ENCODE peak calls at places on chromosomes 4 and X, in eight cellular contexts. P, W, I, C, G, F, N and J are unnamed samples. For H3K9me3, the result is how much of the 10 kb centered on the place peaks cover.

GRCh38 chrX:10828640-10829039 is 208.3 kb upstream of the MID1 start:
- DNase-seq in W (no peak), G (no peak), P (no peak), N (no peak), C (no peak), F (no peak), I (no peak), J (no peak)

GRCh38 chr4:153335665-153336064 is 8.8 kb upstream of the MND1 start:
- DNase-seq in W (no peak), N (no peak), C (no peak), G (peak), P (no peak), I (no peak), F (no peak), J (no peak)

GRCh38 chr4:24175707-24176106 is 285.9 kb upstream of the PPARGC1A start:
- DNase-seq in G (no peak), P (no peak), F (no peak), C (no peak), I (no peak), W (no peak), N (no peak), J (no peak)

GRCh38 chr4:76800902-76801301 is 97.0 kb downstream of the SOWAHB start:
- DNase-seq in N (no peak), P (no peak), W (no peak), G (no peak), C (no peak), F (no peak), I (no peak), J (no peak)

GRCh38 chrX:14753436-14753835 is 119.4 kb downstream of the FANCB start:
- DNase-seq in P (no peak), G (no peak), W (no peak), C (no peak), F (no peak), I (no peak), N (no peak), J (no peak)

GRCh38 chr4:145883173-145883572 is 55.5 kb downstream of the ZNF827 start:
- DNase-seq in C (no peak), P (no peak), F (no peak), N (no peak), I (no peak), W (no peak), G (no peak), J (no peak)

GRCh38 chr4:125689839-125690238 is 375.1 kb downstream of the FAT4 start:
- DNase-seq in F (no peak), C (no peak), P (no peak), N (no peak), W (no peak), G (no peak), I (no peak), J (no peak)

GRCh38 chr4:91567594-91567993 is 736.2 kb upstream of the GRID2 start:
- DNase-seq in N (no peak), C (no peak), F (no peak), W (no peak), I (no peak), P (no peak), G (no peak), J (no peak)

GRCh38 chr4:77310931-77311330 is 153.9 kb downstream of the CCNG2 start:
- DNase-seq in I (no peak), C (no peak), P (no peak), F (no peak), N (no peak), W (no peak), G (no peak), J (no peak)

GRCh38 chr4:65083076-65083475 is 587.2 kb downstream of the EPHA5 start:
- DNase-seq in C (peak), G (no peak), W (no peak), P (no peak), N (no peak), F (no peak), I (no peak), J (no peak)

GRCh38 chrX:123424546-123424945 is 240.5 kb downstream of the GRIA3 start:
- DNase-seq in C (no peak), F (peak), N (no peak), P (no peak), G (peak), I (no peak), W (no peak), J (no peak)

DNA sequence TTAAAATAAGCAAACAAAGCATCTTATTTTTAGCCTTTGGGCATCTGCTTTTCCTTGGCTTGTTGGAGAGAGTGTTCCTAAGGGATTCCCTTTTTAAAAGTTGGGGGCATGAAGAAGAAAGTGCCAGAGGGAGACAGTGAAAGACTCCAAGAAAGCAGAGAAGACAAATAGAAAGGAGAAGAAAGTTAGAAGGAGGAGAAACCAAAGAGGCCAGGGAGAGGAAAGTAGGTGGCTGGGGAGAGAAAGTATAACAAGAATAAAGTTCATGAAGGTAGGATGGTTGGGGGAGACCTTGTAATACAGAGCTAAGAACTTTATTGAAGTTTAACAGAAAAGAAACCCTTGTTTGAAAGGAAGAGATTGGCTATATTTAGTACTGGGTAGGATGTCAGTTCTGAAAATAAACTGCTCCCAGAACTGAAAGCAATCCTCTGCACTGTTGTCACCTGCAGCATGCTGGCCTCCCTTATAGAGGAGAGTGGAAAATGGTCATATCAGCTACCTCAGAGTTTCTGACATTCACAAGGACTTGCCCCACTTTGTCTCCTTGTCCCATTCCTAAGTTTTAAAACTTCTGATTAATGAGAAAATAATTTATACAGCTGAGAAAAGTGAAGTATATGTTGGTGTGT is 125.3 kb upstream of the VAMP7 start:
- DNase-seq in F (no peak), G (no peak), W (no peak), C (no peak), P (no peak), N (no peak), I (no peak), J (no peak)
- H3K9me3 ChIP-seq in F (under half), G (under half), W (under half), C (under half), P (under half), N (under half), I (under half), J (under half)

GRCh38 chrX:54714424-54714823 is 83.6 kb downstream of the ITIH6 start:
- DNase-seq in N (no peak), F (no peak), P (no peak), W (no peak), C (no peak), I (no peak), G (no peak), J (no peak)
- H3K9me3 ChIP-seq in N (under half), F (under half), P (under half), W (under half), C (under half), I (under half), G (under half), J (under half)

GRCh38 chr4:385934-386707 is 48.5 kb downstream of the ZNF141 start:
- DNase-seq in G (no peak), W (no peak), N (no peak), I (no peak), P (no peak), F (no peak), C (no peak), J (no peak)
- H3K9me3 ChIP-seq in G (half or more), W (half or more), N (half or more), I (half or more), P (under half), F (under half), C (half or more), J (under half)

GRCh38 chr4:19472669-19473068 is 779.0 kb upstream of the SLIT2 start:
- DNase-seq in G (no peak), W (no peak), I (no peak), N (no peak), P (no peak), F (no peak), C (no peak), J (no peak)

GRCh38 chr4:19478791-19479190 is 772.9 kb upstream of the SLIT2 start:
- DNase-seq in G (peak), C (no peak), F (no peak), I (no peak), W (no peak), P (no peak), N (no peak), J (no peak)

GRCh38 chr4:19473569-19473968 is 778.1 kb upstream of the SLIT2 start:
- DNase-seq in P (no peak), N (no peak), C (no peak), W (no peak), I (no peak), F (no peak), G (peak), J (no peak)
- H3K9me3 ChIP-seq in P (under half), N (under half), C (under half), W (under half), I (under half), F (under half), G (under half), J (under half)

GRCh38 chr4:1622956-1623355 is 61.2 kb downstream of the FAM53A start:
- DNase-seq in P (no peak), I (no peak), F (no peak), N (no peak), W (no peak), C (no peak), G (no peak), J (no peak)

GRCh38 chr4:1623390-1623789 is 60.7 kb downstream of the FAM53A start:
- DNase-seq in F (no peak), P (no peak), C (no peak), I (no peak), N (no peak), G (no peak), W (no peak), J (no peak)

GRCh38 chr4:1623821-1624518 is 60.1 kb downstream of the FAM53A start:
- DNase-seq in N (no peak), W (no peak), P (no peak), C (no peak), G (no peak), F (no peak), I (no peak), J (no peak)

GRCh38 chr4:1625600-1626138 is 58.4 kb downstream of the FAM53A start:
- DNase-seq in P (no peak), I (no peak), G (no peak), W (no peak), F (no peak), C (no peak), N (no peak), J (no peak)

GRCh38 chr4:1624519-1624910 is 59.6 kb downstream of the FAM53A start:
- DNase-seq in I (no peak), C (no peak), W (no peak), P (no peak), G (no peak), F (no peak), N (no peak), J (no peak)
- H3K9me3 ChIP-seq in I (under half), C (under half), W (under half), P (under half), G (under half), F (under half), N (under half), J (under half)

GRCh38 chr4:14180166-14180565 is 552.6 kb upstream of the BOD1L1 start:
- DNase-seq in G (no peak), N (no peak), C (no peak), P (no peak), I (no peak), F (no peak), W (no peak), J (no peak)

GRCh38 chr4:14184767-14185166 is 557.2 kb upstream of the BOD1L1 start:
- DNase-seq in G (no peak), C (no peak), N (no peak), F (no peak), P (no peak), W (no peak), I (no peak), J (no peak)

GRCh38 chr4:14188214-14188613 is 560.7 kb upstream of the BOD1L1 start:
- DNase-seq in C (no peak), G (no peak), I (no peak), F (no peak), P (no peak), W (no peak), N (no peak), J (no peak)

GRCh38 chr4:14180983-14181601 is 553.6 kb upstream of the BOD1L1 start:
- DNase-seq in C (no peak), I (no peak), N (no peak), W (no peak), G (peak), F (peak), P (no peak), J (no peak)

DNA sequence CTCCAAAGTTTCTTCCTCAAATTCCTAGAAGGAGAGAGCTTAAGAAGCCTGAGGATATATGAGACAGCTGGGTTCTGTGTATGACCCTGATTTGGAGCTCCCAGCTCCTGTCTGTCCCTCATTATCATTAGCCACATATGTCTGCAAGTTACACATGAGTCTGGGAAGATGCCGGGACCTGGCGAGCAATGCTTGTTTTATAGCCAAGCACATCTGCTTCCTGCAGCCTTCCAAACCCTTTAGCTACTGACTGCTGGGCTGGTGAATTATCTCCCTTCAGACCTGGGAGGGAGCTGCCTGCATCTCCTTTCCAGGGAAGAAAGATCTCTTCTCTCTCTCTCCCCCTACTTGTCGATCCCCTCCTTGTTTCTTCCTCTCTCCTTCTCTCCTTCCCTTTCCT is 556.7 kb upstream of the BOD1L1 start:
- DNase-seq in N (no peak), I (no peak), F (no peak), C (peak), G (peak), P (no peak), W (no peak), J (no peak)
- H3K9me3 ChIP-seq in N (under half), I (under half), F (under half), C (under half), G (under half), P (under half), W (under half), J (under half)

GRCh38 chrX:148661035-148661434 is 160.6 kb downstream of the AFF2 start:
- DNase-seq in N (no peak), W (no peak), C (no peak), G (no peak), F (no peak), I (no peak), P (no peak), J (no peak)

GRCh38 chrX:148665001-148665400 is 164.6 kb downstream of the AFF2 start:
- DNase-seq in C (no peak), I (no peak), W (no peak), F (no peak), P (no peak), G (no peak), N (no peak), J (no peak)

GRCh38 chrX:148664171-148664570 is 163.8 kb downstream of the AFF2 start:
- DNase-seq in F (no peak), C (no peak), I (no peak), P (no peak), G (no peak), W (no peak), N (no peak), J (no peak)

GRCh38 chrX:148659481-148659880 is 159.1 kb downstream of the AFF2 start:
- DNase-seq in P (no peak), G (no peak), I (no peak), W (no peak), N (no peak), F (no peak), C (no peak), J (no peak)

GRCh38 chrX:148662014-148662413 is 161.6 kb downstream of the AFF2 start:
- DNase-seq in G (no peak), W (no peak), F (no peak), N (no peak), C (no peak), P (no peak), I (no peak), J (no peak)
- H3K9me3 ChIP-seq in G (under half), W (under half), F (under half), N (under half), C (under half), P (under half), I (under half), J (under half)